ENCODE peak calls at places on chromosomes 2 and 18, in five cellular contexts. A is CD8-positive, alpha-beta T cell; P is astrocyte of the cerebellum; B is tibial artery; W is adrenal gland. F is an unnamed sample.
A peak's percentile ranks its signal among the peaks of the same experiment; 100 is the strongest.

GRCh38 chr2:189763908-189764661 is 1.5 kb upstream of the OSGEPL1 start:
- DNase-seq in A (no peak), P (no peak), B (no peak), W (no peak), F (no peak)

GRCh38 chr2:45288532-45288931 is 279.3 kb upstream of the SIX2 start:
- DNase-seq in A (no peak), P (no peak), B (no peak), W (no peak), F (no peak)

GRCh38 chr2:204116154-204116792 is 179.7 kb downstream of the ICOS start:
- DNase-seq in A (no peak), P (no peak), B (no peak), W (no peak), F (no peak)

GRCh38 chr18:49663755-49664085 is 101.9 kb downstream of the LIPG start:
- DNase-seq in A (no peak), P (no peak), B (no peak), W (no peak), F (no peak)

GRCh38 chr2:6352906-6353515 is 512.7 kb downstream of the CMPK2 start:
- DNase-seq in A (no peak), P (peak; percentile 34), B (no peak), W (peak; percentile 28), F (peak; percentile 94)

GRCh38 chr2:44086639-44087036 is 82.0 kb upstream of the PPM1B start:
- DNase-seq in A (no peak), P (no peak), B (no peak), W (no peak), F (no peak)

GRCh38 chr2:5123597-5124196 is 568.5 kb upstream of the SOX11 start:
- DNase-seq in A (no peak), P (no peak), B (no peak), W (no peak), F (no peak)

GRCh38 chr2:182320106-182320505 is 106.7 kb downstream of the PDE1A start:
- DNase-seq in A (no peak), P (no peak), B (no peak), W (no peak), F (no peak)

GRCh38 chr2:5706717-5707455 is 14.7 kb downstream of the SOX11 start:
- DNase-seq in A (no peak), P (no peak), B (no peak), W (no peak), F (no peak)

GRCh38 chr18:79523221-79523737 is 127.5 kb downstream of the NFATC1 start:
- DNase-seq in A (no peak), P (no peak), B (peak; percentile 16), W (no peak), F (peak; percentile 20)

GRCh38 chr18:79521806-79522205 is 126.1 kb downstream of the NFATC1 start:
- DNase-seq in A (no peak), P (no peak), B (peak; percentile 12), W (no peak), F (peak; percentile 14)

GRCh38 chr18:79524181-79525078 is 128.7 kb downstream of the NFATC1 start:
- DNase-seq in A (no peak), P (no peak), B (peak; percentile 61), W (no peak), F (peak; percentile 46)

GRCh38 chr18:79523738-79524180 is 128.0 kb downstream of the NFATC1 start:
- DNase-seq in A (peak; percentile 44), P (no peak), B (no peak), W (no peak), F (no peak)

GRCh38 chr18:79522451-79523220 is 126.9 kb downstream of the NFATC1 start:
- DNase-seq in A (no peak), P (no peak), B (peak; percentile 59), W (no peak), F (peak; percentile 45)
- H3K4me3 ChIP-seq in A (peak overlapping the region; percentile 48), P (no peak overlapping the region), B (no peak overlapping the region), W (no peak overlapping the region), F (no peak overlapping the region)

GRCh38 chr2:130345091-130345490 is 2.4 kb downstream of the IMP4 start:
- DNase-seq in A (no peak), P (no peak), B (no peak), W (no peak), F (no peak)

GRCh38 chr2:130342020-130342532 is 621 bp upstream of the IMP4 start:
- DNase-seq in A (peak; percentile 66), P (peak; percentile 81), B (peak; percentile 95), W (peak; percentile 94), F (peak; percentile 97)

GRCh38 chr2:130341562-130342019 is 1.1 kb upstream of the IMP4 start:
- DNase-seq in A (no peak), P (no peak), B (peak; percentile 63), W (no peak), F (no peak)

GRCh38 chr2:130344578-130344977 is 1.9 kb downstream of the IMP4 start:
- DNase-seq in A (no peak), P (no peak), B (no peak), W (no peak), F (no peak)

DNA sequence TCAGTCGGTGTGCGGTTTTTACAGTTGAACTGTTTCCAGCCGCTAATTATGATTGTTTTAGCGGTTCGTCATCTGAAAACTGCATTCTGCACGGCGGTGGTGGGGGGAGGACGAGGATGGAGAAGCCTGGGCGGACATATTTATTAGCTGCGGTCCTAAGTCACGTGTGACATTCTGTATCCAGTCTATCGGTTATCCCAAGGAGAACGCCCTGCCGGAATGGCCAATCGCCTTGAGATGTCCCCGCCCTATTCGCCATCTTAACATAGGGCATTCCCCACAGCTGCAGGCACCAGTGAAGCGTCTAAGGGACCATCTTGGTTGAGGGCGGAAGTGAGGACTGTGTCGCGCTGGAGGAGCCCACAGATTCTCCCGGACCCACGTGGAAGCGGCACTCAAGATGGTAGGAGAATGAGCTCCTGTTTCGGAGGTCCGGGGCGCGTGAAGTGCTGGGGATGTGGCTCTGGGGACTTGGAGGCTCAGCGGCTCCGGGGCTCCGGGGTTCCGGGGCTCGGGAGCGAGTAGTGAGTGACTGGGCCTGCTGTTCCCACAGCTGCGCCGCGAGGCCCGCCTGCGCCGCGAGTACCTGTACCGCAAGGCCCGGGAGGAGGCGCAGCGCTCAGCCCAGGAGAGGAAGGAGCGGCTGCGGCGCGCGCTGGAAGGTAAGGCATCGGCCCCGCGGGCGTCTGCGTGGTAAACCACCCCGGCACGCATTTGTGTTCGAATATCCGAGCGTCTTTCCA is at the start of gene IMP4:
- DNase-seq in A (peak; percentile 93), P (peak; percentile 99), B (peak; percentile 99), W (peak; percentile 99), F (peak; percentile 98)
- H3K4me3 ChIP-seq in A (peak within 1 kb of the TSS; percentile 98), P (peak within 1 kb of the TSS; percentile 85), B (peak within 1 kb of the TSS; percentile 86), W (peak within 1 kb of the TSS; percentile 92), F (peak within 1 kb of the TSS; percentile 94)

DNA sequence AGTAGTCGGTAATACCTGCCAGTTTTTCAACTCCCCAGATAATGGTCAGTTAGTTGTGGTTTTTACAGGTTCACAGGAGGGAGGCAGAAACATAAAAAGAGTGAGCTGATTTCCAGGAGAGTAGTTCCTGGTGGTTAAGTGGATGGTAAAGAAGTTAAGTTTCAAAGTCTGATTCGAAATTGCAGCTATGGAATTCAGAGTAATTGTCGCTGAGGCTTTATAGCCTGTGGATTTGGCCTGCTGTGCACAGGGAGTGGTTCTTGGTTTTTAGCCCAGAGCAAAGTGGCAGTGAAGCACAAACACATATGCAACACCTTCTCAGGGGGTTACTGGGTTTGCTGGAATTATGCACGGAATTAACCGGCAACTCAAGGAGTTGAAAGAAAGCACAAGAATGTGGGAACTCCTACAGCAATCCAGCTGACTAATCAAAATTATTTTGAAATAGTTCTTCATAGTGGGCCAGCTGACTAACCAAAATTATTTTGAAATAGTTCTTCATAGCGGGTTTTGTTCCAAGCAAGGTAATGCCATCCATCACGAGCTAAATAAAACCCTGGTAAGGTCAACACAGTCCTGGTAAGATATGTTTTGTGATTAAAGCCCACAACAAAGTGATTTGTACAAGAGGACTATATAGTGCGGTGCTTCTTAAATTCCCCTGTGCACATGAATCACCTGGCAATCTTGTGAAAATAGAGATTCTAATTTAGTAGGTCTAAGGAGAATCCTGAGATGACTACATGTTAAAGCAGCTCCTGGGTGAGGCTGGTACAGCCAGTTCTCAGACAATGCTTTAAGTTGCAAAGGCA is 94.4 kb downstream of the SGPP2 start:
- DNase-seq in A (no peak), P (peak; percentile 97), B (no peak), W (no peak), F (peak; percentile 65)
- H3K4me3 ChIP-seq in A (no peak overlapping the region), P (no peak overlapping the region), B (no peak overlapping the region), W (no peak overlapping the region), F (no peak overlapping the region)

GRCh38 chr18:24018299-24018910 is 3.9 kb downstream of the TTC39C start:
- DNase-seq in A (no peak), P (no peak), B (no peak), W (no peak), F (no peak)

GRCh38 chr18:24016643-24017042 is 2.1 kb downstream of the TTC39C start:
- DNase-seq in A (no peak), P (no peak), B (no peak), W (no peak), F (no peak)

GRCh38 chr18:24014062-24014985 is at the start of gene TTC39C:
- DNase-seq in A (peak; percentile 55), P (no peak), B (peak; percentile 80), W (peak; percentile 76), F (peak; percentile 82)

GRCh38 chr18:24014986-24015896 is 687 bp downstream of the TTC39C start:
- DNase-seq in A (no peak), P (no peak), B (peak; percentile 77), W (peak; percentile 70), F (peak; percentile 82)

GRCh38 chr18:24015897-24016631 is 1.5 kb downstream of the TTC39C start:
- DNase-seq in A (no peak), P (no peak), B (no peak), W (no peak), F (no peak)
- H3K4me3 ChIP-seq in A (peak overlapping the region; percentile 72), P (peak overlapping the region; percentile 77), B (peak overlapping the region; percentile 94), W (no peak overlapping the region), F (peak overlapping the region; percentile 83)

GRCh38 chr2:69581774-69582581 is 61.6 kb downstream of the AAK1 start:
- DNase-seq in A (no peak), P (no peak), B (no peak), W (peak; percentile 76), F (peak; percentile 60)

GRCh38 chr2:69584127-69584889 is 59.2 kb downstream of the AAK1 start:
- DNase-seq in A (no peak), P (no peak), B (no peak), W (no peak), F (no peak)

GRCh38 chr2:69583434-69583833 is 60.1 kb downstream of the AAK1 start:
- DNase-seq in A (no peak), P (no peak), B (no peak), W (no peak), F (no peak)

GRCh38 chr2:69579561-69579960 is 64.0 kb downstream of the AAK1 start:
- DNase-seq in A (no peak), P (no peak), B (no peak), W (no peak), F (no peak)

GRCh38 chr2:69582582-69583176 is 60.9 kb downstream of the AAK1 start:
- DNase-seq in A (no peak), P (no peak), B (no peak), W (peak; percentile 36), F (no peak)
- H3K4me3 ChIP-seq in A (no peak overlapping the region), P (no peak overlapping the region), B (no peak overlapping the region), W (no peak overlapping the region), F (no peak overlapping the region)

F was measured in endodermal cell.